ENCODE peak calls at places on chromosomes 3 and 15, in four cellular contexts. One of them, this sample, is unnamed.

GRCh38 chr3:150286390-150287147 is 121.5 kb upstream of the TSC22D2 start:
- DNase-seq in GM12878: peak
- DNase-seq in K562: peak
- DNase-seq in GM23338: peak
- DNase-seq in this sample: peak

GRCh38 chr15:85499498-85499897 is 119.1 kb downstream of the AKAP13 start:
- DNase-seq in GM12878: no peak
- DNase-seq in GM23338: no peak
- DNase-seq in K562: no peak
- DNase-seq in this sample: no peak

GRCh38 chr15:31374986-31375385 is 48.4 kb downstream of the KLF13 start:
- DNase-seq in GM12878: no peak
- DNase-seq in K562: no peak
- DNase-seq in GM23338: no peak
- DNase-seq in this sample: no peak

GRCh38 chr15:98609144-98609852 is 39.0 kb upstream of the IGF1R start:
- DNase-seq in GM23338: peak
- DNase-seq in GM12878: no peak
- DNase-seq in K562: no peak
- DNase-seq in this sample: no peak

GRCh38 chr3:134409041-134409440 is 34.8 kb upstream of the AMOTL2 start:
- DNase-seq in GM12878: no peak
- DNase-seq in K562: no peak
- DNase-seq in GM23338: no peak
- DNase-seq in this sample: no peak

GRCh38 chr3:28575748-28576589 is 227.3 kb upstream of the AZI2 start:
- DNase-seq in GM12878: no peak
- DNase-seq in GM23338: peak
- DNase-seq in K562: no peak
- DNase-seq in this sample: no peak

GRCh38 chr3:78610462-78611125 is 1157.2 kb downstream of the ROBO1 start:
- DNase-seq in GM12878: no peak
- DNase-seq in GM23338: no peak
- DNase-seq in K562: no peak
- DNase-seq in this sample: no peak

GRCh38 chr15:31409196-31409595 is 82.6 kb downstream of the KLF13 start:
- DNase-seq in GM23338: no peak
- DNase-seq in K562: no peak
- DNase-seq in GM12878: no peak
- DNase-seq in this sample: no peak

GRCh38 chr15:68239025-68239424 is 9.5 kb upstream of the CLN6 start:
- DNase-seq in K562: no peak
- DNase-seq in GM12878: no peak
- DNase-seq in GM23338: no peak
- DNase-seq in this sample: no peak

GRCh38 chr15:26013946-26014345 is 150.8 kb upstream of the ATP10A start:
- DNase-seq in GM23338: peak
- DNase-seq in K562: no peak
- DNase-seq in GM12878: no peak
- DNase-seq in this sample: no peak

GRCh38 chr3:46862689-46863020 is 589 bp downstream of the MYL3 start:
- DNase-seq in GM23338: no peak
- DNase-seq in GM12878: no peak
- DNase-seq in K562: no peak
- DNase-seq in this sample: no peak

GRCh38 chr15:60569596-60569995 is 90.7 kb upstream of the ICE2 start:
- DNase-seq in GM23338: no peak
- DNase-seq in GM12878: no peak
- DNase-seq in K562: no peak
- DNase-seq in this sample: no peak

GRCh38 chr15:82995076-82995475 is 9.1 kb downstream of the RAMAC start:
- DNase-seq in K562: no peak
- DNase-seq in GM12878: no peak
- DNase-seq in GM23338: no peak
- DNase-seq in this sample: no peak

GRCh38 chr15:54388746-54389145 is 410.5 kb downstream of the UNC13C start:
- DNase-seq in K562: no peak
- DNase-seq in GM12878: no peak
- DNase-seq in GM23338: no peak
- DNase-seq in this sample: no peak

GRCh38 chr3:182165234-182165633 is 453.5 kb downstream of the SOX2 start:
- DNase-seq in GM23338: no peak
- DNase-seq in GM12878: no peak
- DNase-seq in K562: no peak
- DNase-seq in this sample: no peak

GRCh38 chr3:28912120-28912885 is 368.6 kb upstream of the RBMS3 start:
- DNase-seq in GM23338: no peak
- DNase-seq in K562: no peak
- DNase-seq in GM12878: no peak
- DNase-seq in this sample: no peak

GRCh38 chr15:63042879-63043340 is 363 bp downstream of the TPM1 start:
- DNase-seq in GM23338: no peak
- DNase-seq in K562: no peak
- DNase-seq in GM12878: no peak
- DNase-seq in this sample: no peak

GRCh38 chr3:126154391-126155279 is 25.8 kb downstream of the ALDH1L1 start:
- DNase-seq in GM12878: no peak
- DNase-seq in GM23338: no peak
- DNase-seq in K562: no peak
- DNase-seq in this sample: no peak

GRCh38 chr3:13801361-13802214 is 78.3 kb downstream of the WNT7A start:
- DNase-seq in GM23338: no peak
- DNase-seq in K562: no peak
- DNase-seq in GM12878: no peak
- DNase-seq in this sample: no peak

GRCh38 chr3:156161172-156161571 is 40.8 kb downstream of the KCNAB1 start:
- DNase-seq in K562: no peak
- DNase-seq in GM23338: no peak
- DNase-seq in GM12878: no peak
- DNase-seq in this sample: no peak

DNA sequence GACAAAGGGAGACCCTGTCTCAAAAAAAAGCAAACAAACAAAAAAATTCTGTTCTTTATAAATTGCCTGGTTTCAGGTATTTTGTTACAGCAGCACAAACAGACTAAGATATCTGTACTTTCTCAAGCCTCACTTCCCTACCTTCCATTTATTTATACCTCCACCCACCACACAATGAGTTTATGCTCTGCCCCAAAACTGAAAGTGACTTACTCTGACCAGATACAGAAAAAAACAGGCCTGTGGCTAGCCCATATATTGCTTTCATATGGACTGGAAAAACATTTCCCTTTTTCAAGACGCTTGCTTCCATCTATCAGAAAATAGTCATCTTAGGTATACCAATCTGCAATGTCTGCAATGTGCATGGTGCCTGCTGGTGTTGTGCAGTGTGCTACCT is 8.7 kb upstream of the GPD1L start:
- DNase-seq in GM23338: no peak
- DNase-seq in GM12878: no peak
- DNase-seq in K562: no peak
- DNase-seq in this sample: no peak
- TF ChIP-seq POLR2AphosphoS5 in GM23338: no peak
- TF ChIP-seq POLR2AphosphoS5 in GM12878: no peak
- TF ChIP-seq POLR2AphosphoS5 in K562: no peak
- TF ChIP-seq POLR2AphosphoS5 in this sample: no peak

GRCh38 chr15:41933771-41934170 is 38.6 kb downstream of the EHD4 start:
- DNase-seq in GM12878: no peak
- DNase-seq in GM23338: no peak
- DNase-seq in K562: no peak
- DNase-seq in this sample: no peak
- TF ChIP-seq JUNB in GM12878: no peak
- TF ChIP-seq JUNB in GM23338: no peak
- TF ChIP-seq JUNB in K562: no peak
- TF ChIP-seq JUNB in this sample: no peak

DNA sequence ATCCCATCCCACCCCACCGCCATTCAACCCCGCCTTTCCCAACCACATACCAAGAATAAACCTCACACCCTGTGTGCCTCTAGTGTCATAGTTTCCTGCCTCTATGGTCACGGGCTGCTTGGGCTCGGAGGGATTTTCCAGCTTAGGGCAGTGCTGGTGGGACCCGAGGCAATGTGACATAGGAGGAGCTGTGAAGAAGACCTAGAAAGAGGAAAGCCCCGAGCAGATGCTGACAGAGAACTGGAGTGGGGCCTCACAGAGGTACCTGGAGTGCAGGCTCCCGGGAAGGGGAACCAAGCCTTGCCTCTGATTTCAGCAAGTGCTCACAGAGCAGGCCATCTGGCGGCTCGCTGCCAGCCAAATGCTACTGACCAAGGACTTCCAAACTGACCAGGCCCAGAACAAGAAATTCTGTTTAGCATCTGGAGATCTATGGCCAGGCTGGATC is 27.5 kb downstream of the BHLHE40 start:
- DNase-seq in K562: no peak
- DNase-seq in GM23338: no peak
- DNase-seq in GM12878: peak
- DNase-seq in this sample: no peak
- TF ChIP-seq POLR2AphosphoS5 in K562: no peak
- TF ChIP-seq POLR2AphosphoS5 in GM23338: no peak
- TF ChIP-seq POLR2AphosphoS5 in GM12878: peak
- TF ChIP-seq POLR2AphosphoS5 in this sample: no peak

DNA sequence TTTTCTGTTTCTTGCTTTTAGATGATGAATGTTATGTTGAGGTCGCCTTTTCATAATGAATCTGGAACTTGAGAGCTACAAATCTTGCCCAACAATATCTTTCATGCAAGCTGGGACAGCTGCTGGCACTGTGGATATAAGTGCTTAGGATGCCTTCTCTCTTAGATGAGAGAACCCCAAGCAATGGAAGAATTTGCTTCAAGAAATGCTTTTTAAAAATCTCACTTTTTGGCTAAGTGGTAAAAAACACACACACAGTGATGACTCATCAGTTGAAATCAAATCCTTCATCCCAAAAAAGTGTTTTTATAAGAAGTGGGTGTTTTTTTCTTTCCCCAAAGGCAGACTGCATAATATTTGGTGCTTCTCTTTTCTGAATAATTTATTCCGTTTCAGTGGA is 38.4 kb upstream of the GALNT15 start:
- DNase-seq in GM23338: no peak
- DNase-seq in GM12878: no peak
- DNase-seq in K562: no peak
- DNase-seq in this sample: no peak
- TF ChIP-seq JUNB in GM23338: no peak
- TF ChIP-seq JUNB in GM12878: no peak
- TF ChIP-seq JUNB in K562: no peak
- TF ChIP-seq JUNB in this sample: no peak

GRCh38 chr15:90557651-90558084 is 27.9 kb downstream of the CRTC3 start:
- DNase-seq in K562: no peak
- DNase-seq in GM12878: no peak
- DNase-seq in GM23338: no peak
- DNase-seq in this sample: no peak
- TF ChIP-seq POLR2AphosphoS5 in K562: no peak
- TF ChIP-seq POLR2AphosphoS5 in GM12878: no peak
- TF ChIP-seq POLR2AphosphoS5 in GM23338: no peak
- TF ChIP-seq POLR2AphosphoS5 in this sample: no peak

GRCh38 chr3:52896613-52897012 is 735 bp downstream of the STIMATE start:
- DNase-seq in GM12878: no peak
- DNase-seq in GM23338: peak
- DNase-seq in K562: no peak
- DNase-seq in this sample: no peak
- TF ChIP-seq JUNB in GM12878: no peak
- TF ChIP-seq JUNB in GM23338: no peak
- TF ChIP-seq JUNB in K562: no peak
- TF ChIP-seq JUNB in this sample: no peak

DNA sequence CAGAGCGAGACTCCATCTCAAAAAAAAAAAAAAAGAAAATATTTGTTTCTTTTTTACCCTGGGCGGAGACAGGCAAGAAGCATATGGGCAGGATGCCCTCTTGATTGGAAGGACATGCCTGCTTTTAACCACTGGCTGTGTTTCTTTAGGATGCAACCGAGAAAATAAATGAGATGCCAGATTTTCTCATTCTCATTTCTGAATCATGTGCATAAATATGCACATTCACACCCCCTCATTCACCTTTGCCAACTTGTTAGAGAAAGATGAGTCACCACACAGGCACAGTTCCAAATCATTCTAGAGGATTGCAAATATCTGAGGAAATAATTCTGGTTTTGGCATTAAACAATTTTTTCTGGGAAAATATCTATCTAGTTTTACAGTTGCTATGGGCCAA is 3.3 kb downstream of the LIPH start:
- DNase-seq in K562: no peak
- DNase-seq in GM12878: no peak
- DNase-seq in GM23338: no peak
- DNase-seq in this sample: no peak
- TF ChIP-seq POLR2AphosphoS5 in K562: no peak
- TF ChIP-seq POLR2AphosphoS5 in GM12878: no peak
- TF ChIP-seq POLR2AphosphoS5 in GM23338: no peak
- TF ChIP-seq POLR2AphosphoS5 in this sample: no peak

GRCh38 chr3:128301186-128302023 is 148.1 kb downstream of the EEFSEC start:
- DNase-seq in GM23338: no peak
- DNase-seq in GM12878: no peak
- DNase-seq in K562: no peak
- DNase-seq in this sample: no peak

GRCh38 chr3:128296469-128297251 is 143.4 kb downstream of the EEFSEC start:
- DNase-seq in GM23338: no peak
- DNase-seq in GM12878: no peak
- DNase-seq in K562: no peak
- DNase-seq in this sample: no peak

GRCh38 chr3:128294999-128295468 is 141.8 kb downstream of the EEFSEC start:
- DNase-seq in GM12878: no peak
- DNase-seq in K562: no peak
- DNase-seq in GM23338: no peak
- DNase-seq in this sample: no peak

GRCh38 chr3:128293930-128294329 is 140.6 kb downstream of the EEFSEC start:
- DNase-seq in GM23338: no peak
- DNase-seq in K562: no peak
- DNase-seq in GM12878: no peak
- DNase-seq in this sample: no peak

DNA sequence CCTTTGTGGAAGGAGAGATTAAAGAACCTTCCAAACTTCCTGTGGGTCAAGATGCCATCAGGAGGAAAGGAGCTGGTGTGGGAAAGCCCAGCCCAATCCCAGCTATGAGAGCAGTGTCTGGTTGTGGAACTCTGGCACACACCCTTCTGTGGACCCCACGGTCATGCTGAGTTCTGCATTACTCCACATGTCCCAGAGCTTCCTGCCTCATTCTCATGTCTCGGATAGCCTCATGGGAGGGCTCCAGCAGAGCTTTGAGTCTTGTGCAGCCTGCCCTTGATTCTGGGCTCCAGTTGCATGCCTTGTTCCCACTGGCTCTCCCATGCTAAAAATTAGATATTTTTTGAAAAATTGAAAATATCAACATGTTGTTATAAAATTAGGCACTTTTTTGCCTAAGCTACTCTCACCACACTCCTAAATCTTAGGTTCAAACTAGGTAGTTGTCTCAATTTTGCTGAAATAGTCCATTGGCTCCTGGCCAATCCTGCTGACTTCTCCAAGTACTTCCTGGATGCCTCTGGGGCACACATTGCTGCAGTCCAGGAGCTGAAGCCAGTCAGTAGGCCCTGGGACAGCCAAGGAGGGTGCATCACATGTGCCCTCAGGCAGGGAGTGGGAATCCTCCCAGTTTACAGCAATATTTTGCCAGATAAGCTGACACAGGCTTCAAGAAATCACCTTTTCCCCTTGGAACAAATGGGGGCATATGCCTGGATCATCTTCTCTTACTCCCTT is 144.3 kb downstream of the EEFSEC start:
- DNase-seq in GM12878: no peak
- DNase-seq in K562: no peak
- DNase-seq in GM23338: no peak
- DNase-seq in this sample: no peak
- TF ChIP-seq JUNB in GM12878: no peak
- TF ChIP-seq JUNB in K562: no peak
- TF ChIP-seq JUNB in GM23338: no peak
- TF ChIP-seq JUNB in this sample: no peak

This sample was measured in HepG2.